ENCODE peak calls at places on chromosomes 13 and 19, in four cellular contexts. H, B, R and W are unnamed samples.

GRCh38 chr19:18437481-18438330 is at the start of gene ISYNA1:
- DNase-seq in B (peak; percentile 85), H (no peak), R (peak; percentile 81), W (peak; percentile 75)

GRCh38 chr19:1102407-1103106 is 1.2 kb upstream of the GPX4 start:
- DNase-seq in B (no peak), H (peak; percentile 100), R (no peak), W (peak; percentile 47)

GRCh38 chr13:49561064-49561410 is 24.3 kb downstream of the RCBTB1 start:
- DNase-seq in H (no peak), R (no peak), B (no peak), W (peak; percentile 89)

GRCh38 chr19:15563325-15563794 is 51.7 kb upstream of the CYP4F8 start:
- DNase-seq in H (no peak), R (peak; percentile 48), B (no peak), W (no peak)

GRCh38 chr19:33462112-33462726 is 59.4 kb downstream of the PEPD start:
- DNase-seq in B (no peak), R (peak; percentile 16), H (no peak), W (no peak)

GRCh38 chr19:49554701-49555181 is 25.6 kb downstream of the NOSIP start:
- DNase-seq in R (no peak), B (no peak), H (no peak), W (no peak)

GRCh38 chr19:51749979-51750378 is 1.7 kb downstream of the FPR1 start:
- DNase-seq in B (no peak), R (no peak), H (no peak), W (no peak)

GRCh38 chr13:73602295-73602694 is 531.9 kb downstream of the KLF12 start:
- DNase-seq in H (no peak), R (no peak), B (no peak), W (peak; percentile 60)

GRCh38 chr13:34410653-34411052 is 531.4 kb upstream of the NBEA start:
- DNase-seq in R (no peak), H (peak; percentile 29), B (no peak), W (no peak)

GRCh38 chr13:108609353-108609752 is 20.1 kb upstream of the MYO16 start:
- DNase-seq in R (no peak), H (peak; percentile 42), B (peak; percentile 27), W (peak; percentile 66)

GRCh38 chr13:96994030-96994848 is at the start of gene OXGR1:
- DNase-seq in H (no peak), B (peak; percentile 36), R (peak; percentile 48), W (peak; percentile 25)

GRCh38 chr19:4233282-4233853 is 4.0 kb downstream of the EBI3 start:
- DNase-seq in R (peak; percentile 85), H (peak; percentile 18), B (peak; percentile 52), W (peak; percentile 61)

GRCh38 chr13:113009743-113010509 is 40.9 kb downstream of the MCF2L start:
- DNase-seq in R (no peak), H (no peak), B (no peak), W (no peak)

GRCh38 chr13:23411706-23412105 is 21.8 kb downstream of the SACS start:
- DNase-seq in B (no peak), H (no peak), R (no peak), W (no peak)

GRCh38 chr13:76879211-76879875 is 6.9 kb downstream of the KCTD12 start:
- DNase-seq in B (no peak), H (peak; percentile 82), R (no peak), W (no peak)

GRCh38 chr13:113084094-113084942 is 21.3 kb upstream of the F7 start:
- DNase-seq in R (no peak), H (no peak), B (no peak), W (no peak)

GRCh38 chr13:100102042-100102441 is 13.1 kb downstream of the PCCA start:
- DNase-seq in B (no peak), H (no peak), R (no peak), W (no peak)

GRCh38 chr13:105817498-105817897 is 718.0 kb downstream of the EFNB2 start:
- DNase-seq in H (no peak), B (no peak), R (no peak), W (no peak)

GRCh38 chr19:15836345-15836594 is 20.8 kb upstream of the OR10H1 start:
- DNase-seq in B (no peak), R (no peak), H (peak; percentile 10), W (peak; percentile 14)

GRCh38 chr19:48249502-48250014 is 6.2 kb downstream of the CARD8 start:
- DNase-seq in B (no peak), H (no peak), R (no peak), W (no peak)

GRCh38 chr19:9597027-9597426 is 12.7 kb upstream of the ZNF121 start:
- DNase-seq in R (no peak), H (peak; percentile 72), B (no peak), W (no peak)

GRCh38 chr13:49551245-49551644 is 34.1 kb downstream of the RCBTB1 start:
- DNase-seq in H (no peak), B (no peak), R (no peak), W (no peak)

GRCh38 chr13:51679616-51680015 is 95.4 kb downstream of the WDFY2 start:
- DNase-seq in H (no peak), R (no peak), B (no peak), W (no peak)

GRCh38 chr19:46859637-46860124 is 1.1 kb upstream of the ARHGAP35 start:
- DNase-seq in H (no peak), R (no peak), B (no peak), W (no peak)

GRCh38 chr13:34611678-34612077 is 330.4 kb upstream of the NBEA start:
- DNase-seq in H (peak; percentile 43), R (no peak), B (peak; percentile 19), W (no peak)

GRCh38 chr13:78604782-78605611 is 1.6 kb upstream of the POU4F1 start:
- DNase-seq in R (peak; percentile 79), H (no peak), B (peak; percentile 67), W (peak; percentile 83)

GRCh38 chr13:106099765-106100164 is 435.7 kb downstream of the EFNB2 start:
- DNase-seq in H (no peak), B (peak; percentile 38), R (no peak), W (no peak)

GRCh38 chr19:45344621-45345505 is 4.3 kb downstream of the KLC3 start:
- DNase-seq in H (no peak), R (no peak), B (no peak), W (no peak)

GRCh38 chr19:4375620-4376228 is 24.6 kb downstream of the SH3GL1 start:
- DNase-seq in B (peak; percentile 74), H (peak; percentile 85), R (no peak), W (peak; percentile 81)

GRCh38 chr13:33751151-33751550 is 66.8 kb upstream of the RFC3 start:
- DNase-seq in H (peak; percentile 50), R (no peak), B (no peak), W (no peak)

GRCh38 chr19:41373993-41374392 is 2.3 kb upstream of the TMEM91 start:
- DNase-seq in B (no peak), R (no peak), H (peak; percentile 93), W (no peak)

GRCh38 chr19:30565680-30566079 is 193.5 kb downstream of the ZNF536 start:
- DNase-seq in B (no peak), H (no peak), R (no peak), W (no peak)

GRCh38 chr13:110445183-110445582 is 116.3 kb downstream of the RAB20 start:
- DNase-seq in R (no peak), B (no peak), H (peak; percentile 43), W (no peak)

DNA sequence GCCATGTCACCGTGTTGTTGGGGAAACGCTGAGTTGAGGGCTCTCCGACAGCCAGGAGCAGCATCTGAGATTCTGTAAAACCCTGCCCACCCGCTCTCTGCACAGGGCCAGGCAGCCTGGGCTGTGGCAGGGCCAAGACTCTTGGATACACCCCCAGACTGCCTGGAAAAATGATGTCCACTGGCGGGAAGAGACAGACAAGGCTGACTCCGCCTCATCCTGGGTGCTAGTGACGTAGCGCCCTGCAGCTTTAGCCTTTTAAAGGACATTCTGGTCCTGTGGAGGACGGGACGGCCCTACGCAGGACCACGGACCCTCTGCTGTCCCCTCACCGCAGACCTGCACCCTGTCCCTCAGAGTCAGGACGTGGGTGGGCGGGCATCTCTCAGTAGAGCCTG is 20.7 kb upstream of the LILRA2 start:
- DNase-seq in H (no peak), R (no peak), B (no peak), W (no peak)
- H3K4me2 ChIP-seq in H (no peak overlapping the region), R (no peak overlapping the region), B (no peak overlapping the region), W (no peak overlapping the region)

GRCh38 chr13:39784347-39784746 is 128.9 kb downstream of the COG6 start:
- DNase-seq in B (no peak), R (no peak), H (peak; percentile 25), W (no peak)
- H3K4me2 ChIP-seq in B (no peak overlapping the region), R (no peak overlapping the region), H (no peak overlapping the region), W (no peak overlapping the region)

GRCh38 chr19:13797058-13797440 is 1.8 kb downstream of the ZSWIM4 start:
- DNase-seq in R (no peak), H (no peak), B (no peak), W (no peak)
- H3K4me2 ChIP-seq in R (no peak overlapping the region), H (peak overlapping the region; percentile 78), B (peak overlapping the region; percentile 96), W (no peak overlapping the region)

DNA sequence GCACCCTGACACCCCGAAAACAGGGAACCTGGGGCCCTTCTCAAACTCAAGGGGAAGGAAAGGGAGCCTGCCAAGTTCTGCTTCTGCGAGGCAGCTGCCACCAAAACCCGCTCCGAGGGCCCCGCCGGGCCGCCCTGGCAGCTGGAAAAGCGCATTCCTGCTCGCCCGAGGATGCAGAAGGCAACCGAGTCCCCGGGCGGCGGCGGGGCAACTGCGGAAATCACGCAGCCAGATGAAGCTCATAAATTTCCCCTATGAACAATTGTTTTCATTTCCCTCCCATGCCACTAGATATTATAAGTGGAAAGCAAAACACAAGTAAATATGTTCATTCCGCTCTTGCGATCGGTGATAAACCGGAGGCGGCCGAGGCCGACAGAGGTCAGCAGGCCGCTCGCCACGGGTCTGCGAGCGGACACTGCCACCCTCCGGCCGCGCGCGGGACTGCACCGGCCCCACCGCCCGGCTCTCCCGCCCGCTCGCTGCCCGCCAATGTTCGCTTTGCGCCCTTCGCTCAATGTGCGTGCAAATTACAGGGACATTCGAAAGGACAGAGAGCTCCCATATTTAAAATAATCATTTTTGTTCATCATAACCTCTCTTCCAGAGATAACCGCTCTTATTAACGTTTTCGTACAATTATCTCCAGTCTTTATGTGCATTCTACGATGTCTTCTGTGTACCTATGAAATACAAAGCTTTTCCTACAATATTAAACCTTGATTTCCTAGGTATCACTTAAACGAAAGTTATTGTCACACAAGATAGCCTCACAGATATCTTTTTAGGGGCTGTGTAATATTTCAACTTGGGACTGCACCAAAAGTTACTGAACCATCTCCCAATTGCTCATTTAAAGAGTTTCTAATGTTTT is 120.8 kb upstream of the ZNF507 start:
- DNase-seq in B (peak; percentile 82), H (peak; percentile 42), R (peak; percentile 61), W (peak; percentile 49)
- H3K4me2 ChIP-seq in B (peak overlapping the region; percentile 75), H (peak overlapping the region; percentile 66), R (peak overlapping the region; percentile 14), W (peak overlapping the region; percentile 35)

DNA sequence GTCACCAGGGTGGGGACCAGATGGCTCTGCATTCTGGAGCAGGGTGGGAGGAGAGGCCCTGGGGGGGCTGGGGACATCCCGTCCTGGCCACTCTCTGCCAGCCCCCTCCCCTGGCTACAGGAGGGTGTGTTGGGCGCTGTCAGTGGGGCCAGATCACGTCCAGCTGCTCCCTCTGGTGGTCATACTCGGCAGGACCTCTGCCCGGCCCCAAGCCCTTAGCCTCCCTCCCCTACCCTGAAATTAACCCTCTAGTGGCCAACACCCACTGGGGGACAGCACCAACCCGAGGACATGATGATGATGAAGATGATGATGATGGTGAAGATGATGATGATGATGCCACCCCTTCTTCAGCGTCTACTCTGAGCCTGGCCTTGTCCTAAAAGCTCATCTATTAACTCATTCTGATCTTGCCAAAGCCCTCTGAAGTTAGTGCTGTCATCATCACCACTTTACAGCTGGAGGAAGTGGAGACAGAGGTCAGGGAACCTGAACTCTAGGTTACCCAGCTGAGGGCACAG is 590 bp upstream of the LGI4 start:
- DNase-seq in B (peak; percentile 88), H (peak; percentile 65), R (peak; percentile 84), W (peak; percentile 86)
- H3K4me2 ChIP-seq in B (peak overlapping the region; percentile 77), H (no peak overlapping the region), R (peak overlapping the region; percentile 2), W (peak overlapping the region; percentile 15)